ENCODE peak calls at places on chromosomes 7 and 10, in seven cellular contexts. I is GM23338, V is HepG2, G is HCT116, T is K562, P is GM12878, F is H1. R is an unnamed sample.

GRCh38 chr7:80428161-80429054 is 83.5 kb downstream of the GNAT3 start:
- DNase-seq in P (no peak), G (peak), V (peak), T (no peak), I (peak), F (no peak), R (peak)

GRCh38 chr7:81190997-81191747 is 272.3 kb upstream of the SEMA3C start:
- DNase-seq in G (peak), F (no peak), P (no peak), T (no peak), I (no peak), V (peak), R (peak)

GRCh38 chr10:77391605-77392235 is 245.9 kb downstream of the KCNMA1 start:
- DNase-seq in V (peak), I (peak), T (peak), G (peak), P (no peak), F (peak), R (peak)

GRCh38 chr7:69814421-69814962 is 216.2 kb downstream of the AUTS2 start:
- DNase-seq in P (no peak), G (no peak), I (peak), V (no peak), F (no peak), T (no peak), R (no peak)

GRCh38 chr7:34162676-34163075 is 257.3 kb downstream of the BMPER start:
- DNase-seq in I (no peak), F (no peak), G (no peak), P (no peak), T (no peak), V (no peak), R (no peak)

GRCh38 chr10:89151857-89152256 is 55.3 kb downstream of the CH25H start:
- DNase-seq in P (no peak), F (no peak), T (no peak), G (no peak), V (no peak), I (no peak), R (no peak)

GRCh38 chr7:66930341-66930740 is 9.3 kb downstream of the TMEM248 start:
- DNase-seq in V (no peak), G (peak), F (peak), I (peak), T (peak), P (no peak), R (no peak)

GRCh38 chr10:79447911-79448731 is 2.7 kb upstream of the ZCCHC24 start:
- DNase-seq in F (no peak), P (no peak), T (no peak), V (no peak), G (no peak), I (no peak), R (no peak)

GRCh38 chr7:112204072-112204775 is 2.0 kb downstream of the DOCK4 start:
- DNase-seq in G (no peak), P (no peak), V (no peak), I (peak), F (no peak), T (no peak), R (peak)

GRCh38 chr7:53315986-53316385 is 280.6 kb downstream of the POM121L12 start:
- DNase-seq in F (no peak), P (no peak), G (no peak), I (no peak), T (no peak), V (no peak), R (peak)

GRCh38 chr10:99859585-99859984 is 77.1 kb downstream of the ABCC2 start:
- DNase-seq in G (peak), P (no peak), V (peak), F (no peak), T (peak), I (peak), R (peak)

GRCh38 chr7:149071641-149072437 is 18.7 kb downstream of the ZNF786 start:
- DNase-seq in V (no peak), T (no peak), F (peak), P (no peak), G (peak), I (peak), R (no peak)

GRCh38 chr10:126390324-126390723 is 2.0 kb upstream of the ADAM12 start:
- DNase-seq in T (no peak), P (no peak), G (no peak), I (no peak), V (no peak), F (no peak), R (no peak)

GRCh38 chr10:131574707-131575430 is 263.3 kb upstream of the TCERG1L start:
- DNase-seq in P (no peak), I (no peak), T (no peak), V (no peak), F (no peak), G (no peak), R (no peak)

GRCh38 chr10:98265403-98266378 is 2.3 kb downstream of the LOXL4 start:
- DNase-seq in I (no peak), V (no peak), F (no peak), P (no peak), G (no peak), T (no peak), R (no peak)

GRCh38 chr7:158327571-158328180 is 259.9 kb downstream of the PTPRN2 start:
- DNase-seq in F (peak), T (no peak), I (no peak), V (no peak), G (no peak), P (no peak), R (no peak)

GRCh38 chr7:151058766-151059361 is 525 bp upstream of the SLC4A2 start:
- DNase-seq in I (no peak), T (no peak), F (peak), P (no peak), G (no peak), V (no peak), R (peak)

GRCh38 chr7:131896189-131896855 is 339.9 kb upstream of the PODXL start:
- DNase-seq in I (peak), F (peak), P (no peak), V (no peak), G (no peak), T (no peak), R (peak)

GRCh38 chr10:72254891-72255568 is 18.7 kb upstream of the DDIT4 start:
- DNase-seq in F (peak), G (no peak), T (peak), P (no peak), V (no peak), I (peak), R (peak)

GRCh38 chr7:156327474-156327873 is 313.1 kb upstream of the RNF32 start:
- DNase-seq in V (no peak), P (no peak), G (no peak), I (no peak), F (no peak), T (no peak), R (no peak)

GRCh38 chr7:98186452-98187137 is 24.6 kb upstream of the BHLHA15 start:
- DNase-seq in P (no peak), T (no peak), G (no peak), V (no peak), I (no peak), F (no peak), R (peak)

GRCh38 chr7:3206101-3206500 is 95.0 kb upstream of the SDK1 start:
- DNase-seq in P (no peak), I (no peak), V (no peak), T (no peak), G (no peak), F (no peak), R (no peak)

GRCh38 chr7:69211739-69212138 is 386.5 kb upstream of the AUTS2 start:
- DNase-seq in P (no peak), T (peak), I (peak), V (no peak), F (peak), G (no peak), R (no peak)

GRCh38 chr7:34317039-34317438 is 341.0 kb upstream of the NPSR1 start:
- DNase-seq in F (no peak), T (no peak), V (no peak), I (no peak), P (no peak), G (no peak), R (no peak)

GRCh38 chr7:95718556-95719410 is 53.6 kb upstream of the DYNC1I1 start:
- DNase-seq in V (no peak), P (no peak), T (peak), I (peak), F (no peak), G (peak), R (peak)

GRCh38 chr10:71191459-71192113 is 20.8 kb upstream of the UNC5B start:
- DNase-seq in T (no peak), P (no peak), G (no peak), I (peak), F (peak), V (no peak), R (no peak)

GRCh38 chr10:102612964-102613275 is 31.4 kb upstream of the TRIM8 start:
- DNase-seq in T (no peak), P (no peak), I (no peak), F (no peak), V (no peak), G (no peak), R (peak)

GRCh38 chr7:31251441-31251840 is 89.1 kb downstream of the NEUROD6 start:
- DNase-seq in I (peak), T (no peak), P (no peak), G (no peak), F (no peak), V (no peak), R (no peak)

GRCh38 chr10:24952146-24952700 is at the start of gene PRTFDC1:
- DNase-seq in V (no peak), G (no peak), I (peak), P (no peak), F (peak), T (peak), R (peak)

GRCh38 chr7:19754521-19755116 is 18.8 kb downstream of the TMEM196 start:
- DNase-seq in V (peak), G (peak), F (no peak), T (peak), I (peak), P (peak), R (peak)

GRCh38 chr7:139619367-139619657 is 95.8 kb downstream of the CLEC2L start:
- DNase-seq in F (no peak), G (no peak), V (no peak), P (no peak), T (no peak), I (no peak), R (peak)

GRCh38 chr10:48274636-48275035 is at the start of gene FRMPD2:
- DNase-seq in V (no peak), T (no peak), I (no peak), F (no peak), P (no peak), G (no peak), R (no peak)

GRCh38 chr7:88092676-88092999 is 127.2 kb downstream of the SRI start:
- DNase-seq in G (no peak), P (no peak), I (no peak), T (no peak), F (no peak), V (no peak), R (no peak)

GRCh38 chr7:150863946-150864345 is 11.6 kb downstream of the AOC1 start:
- DNase-seq in G (no peak), I (no peak), V (no peak), F (no peak), P (no peak), T (no peak), R (no peak)

GRCh38 chr7:140972876-140973829 is 41.6 kb downstream of the MRPS33 start:
- DNase-seq in F (no peak), G (no peak), I (no peak), T (no peak), V (peak), P (no peak), R (no peak)

GRCh38 chr7:140031364-140031763 is 31.4 kb downstream of the PARP12 start:
- DNase-seq in V (no peak), P (no peak), G (no peak), T (no peak), I (no peak), F (no peak), R (no peak)

GRCh38 chr7:55063633-55064032 is 44.8 kb downstream of the EGFR start:
- DNase-seq in I (no peak), V (no peak), P (no peak), T (no peak), G (no peak), F (no peak), R (no peak)

GRCh38 chr7:55099086-55099831 is 80.4 kb downstream of the EGFR start:
- DNase-seq in F (no peak), G (no peak), P (no peak), V (no peak), T (no peak), I (no peak), R (no peak)

GRCh38 chr7:80151274-80151665 is 16.6 kb downstream of the GNAI1 start:
- DNase-seq in G (no peak), I (no peak), P (no peak), T (no peak), F (no peak), V (no peak), R (no peak)

GRCh38 chr7:44876393-44876792 is 8.9 kb downstream of the PURB start:
- DNase-seq in P (no peak), T (no peak), F (no peak), V (no peak), G (no peak), I (no peak), R (no peak)

GRCh38 chr7:133827707-133828580 is 299.2 kb upstream of the LRGUK start:
- DNase-seq in I (no peak), G (no peak), P (peak), V (no peak), T (no peak), F (no peak), R (no peak)
- TF ChIP-seq POLR2AphosphoS5 in I (no peak), G (no peak), P (no peak), V (no peak), T (no peak), F (no peak), R (no peak)

DNA sequence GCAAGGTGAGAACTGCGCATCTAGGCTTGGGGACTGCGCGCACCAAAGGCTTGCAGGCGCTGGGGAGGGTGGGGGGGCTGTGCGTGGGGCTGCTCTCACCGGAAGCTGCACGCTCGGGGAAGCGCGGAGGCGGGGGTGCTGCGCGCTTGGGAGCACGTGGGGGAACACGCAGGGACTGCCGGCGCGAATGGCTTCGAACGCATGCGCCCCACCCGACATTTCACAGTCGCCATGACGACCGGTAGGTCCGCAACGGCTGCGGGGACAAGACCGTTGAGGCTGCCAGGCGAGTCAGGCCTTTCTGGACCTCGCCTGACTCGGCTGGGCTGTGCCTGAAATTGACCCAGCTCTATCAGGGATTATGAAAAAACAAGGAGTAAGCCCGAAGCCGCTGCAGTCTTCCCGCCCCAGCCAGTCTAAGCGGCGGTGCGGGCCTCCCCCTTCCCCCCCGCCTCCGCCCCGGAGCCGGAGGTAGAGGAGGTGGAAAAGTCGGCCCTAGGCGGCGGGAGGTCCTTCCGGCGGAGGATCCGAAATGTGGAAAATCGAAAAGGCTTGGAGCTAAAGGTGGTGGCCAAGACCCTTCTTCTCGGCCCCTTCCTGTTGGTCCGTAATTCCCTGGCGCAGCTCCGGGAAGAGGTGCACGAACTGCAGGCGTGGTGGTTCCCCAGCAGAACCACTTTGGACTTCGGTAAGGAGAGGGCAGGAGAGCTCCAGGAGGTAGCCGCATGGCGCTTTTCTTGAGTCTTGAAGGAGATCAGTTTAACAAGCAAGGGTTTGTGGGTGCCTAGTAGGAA is 34.9 kb upstream of the STEAP1 start:
- DNase-seq in G (no peak), P (no peak), V (no peak), I (peak), T (no peak), F (peak), R (no peak)
- TF ChIP-seq EZH2 in G (no peak), P (no peak), V (no peak), I (peak), T (no peak), F (no peak), R (no peak)

GRCh38 chr7:101816499-101817030 is 861 bp upstream of the CUX1 start:
- DNase-seq in G (no peak), V (no peak), P (no peak), I (no peak), F (no peak), T (peak), R (no peak)
- H2AFZ ChIP-seq in G (no peak), V (no peak), P (no peak), I (no peak), F (no peak), T (peak), R (no peak)

GRCh38 chr10:13719411-13719810 is 132.6 kb downstream of the PRPF18 start:
- DNase-seq in G (no peak), T (no peak), P (no peak), F (no peak), I (no peak), V (no peak), R (no peak)
- TF ChIP-seq POLR2AphosphoS5 in G (no peak), T (no peak), P (no peak), F (no peak), I (no peak), V (no peak), R (no peak)

GRCh38 chr7:100897111-100897608 is 1.5 kb upstream of the ACHE start:
- DNase-seq in P (no peak), G (no peak), V (no peak), F (peak), I (peak), T (peak), R (no peak)

GRCh38 chr7:100897772-100898454 is 2.2 kb upstream of the ACHE start:
- DNase-seq in T (peak), F (no peak), V (no peak), G (no peak), I (no peak), P (no peak), R (no peak)

GRCh38 chr7:100895701-100895955 is at the start of gene ACHE:
- DNase-seq in P (no peak), I (peak), V (no peak), F (no peak), G (no peak), T (peak), R (no peak)

GRCh38 chr7:100895956-100896742 is 461 bp upstream of the ACHE start:
- DNase-seq in I (peak), P (no peak), G (no peak), T (peak), V (no peak), F (peak), R (no peak)

GRCh38 chr7:100896743-100897051 is 1.0 kb upstream of the ACHE start:
- DNase-seq in F (no peak), P (no peak), I (no peak), T (no peak), G (no peak), V (no peak), R (no peak)
- TF ChIP-seq EZH2 in F (no peak), P (no peak), I (no peak), T (no peak), G (no peak), V (no peak), R (peak)

GRCh38 chr7:92837214-92837749 is 909 bp upstream of the CDK6 start:
- DNase-seq in I (no peak), V (peak), T (peak), F (no peak), G (no peak), P (no peak), R (peak)
- H2AFZ ChIP-seq in I (no peak), V (peak), T (peak), F (no peak), G (peak), P (peak), R (peak)

GRCh38 chr10:95276367-95277200 is 14.2 kb downstream of the PDLIM1 start:
- DNase-seq in V (no peak), P (no peak), G (no peak), I (no peak), T (no peak), F (peak), R (no peak)
- TF ChIP-seq POLR2AphosphoS5 in V (no peak), P (no peak), G (no peak), I (no peak), T (no peak), F (no peak), R (no peak)

DNA sequence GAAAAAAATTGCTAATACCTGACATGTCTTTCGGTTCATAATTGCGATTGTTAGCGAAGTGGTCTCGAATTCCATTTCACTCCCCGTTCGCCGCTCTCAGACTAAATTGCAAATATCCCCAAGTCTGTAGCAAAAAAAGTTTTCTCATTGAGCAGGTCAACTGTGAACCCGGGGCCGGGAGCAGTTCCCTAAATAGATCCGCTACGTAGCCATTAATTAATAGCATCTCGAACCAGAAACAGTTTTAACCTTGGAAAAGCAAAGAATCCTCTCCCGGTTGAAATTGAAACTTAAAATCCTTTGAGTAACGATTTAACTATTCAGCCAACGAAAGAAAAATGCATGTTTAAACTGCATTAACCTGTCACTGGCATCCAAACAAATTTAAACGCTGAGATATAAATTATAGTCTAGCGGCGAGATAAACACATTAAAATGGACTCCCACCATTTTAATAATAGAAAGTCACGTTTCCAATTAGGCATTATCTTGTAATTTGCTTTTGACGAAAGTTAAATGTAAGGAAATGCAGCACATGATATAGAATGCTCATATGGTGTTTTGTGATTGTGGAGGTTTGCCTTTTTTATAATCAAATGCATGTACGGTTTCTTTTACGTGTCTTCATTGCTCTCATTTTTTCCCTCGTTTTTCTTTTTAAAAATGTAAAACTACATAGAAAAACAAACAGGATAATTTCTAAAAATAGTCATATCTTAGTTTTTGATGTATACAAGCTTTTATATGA is 692 bp upstream of the KLF14 start:
- DNase-seq in G (no peak), P (no peak), T (peak), I (peak), F (no peak), V (no peak), R (peak)
- TF ChIP-seq EZH2 in G (no peak), P (peak), T (no peak), I (peak), F (peak), V (peak), R (no peak)

R was measured in endothelial cell of umbilical vein.